ENCODE peak calls at places on chromosome 18, in seven cellular contexts. J is tibial artery; C is HCT116; P is sigmoid colon; G is thyroid gland; A is endodermal cell; Q is CD8-positive, alpha-beta T cell. Y is an unnamed sample.

GRCh38 chr18:7566587-7567486 is at the start of gene PTPRM:
- DNase-seq in J (peak; percentile 97), C (peak; percentile 1), P (peak; percentile 97), G (peak; percentile 88), A (peak; percentile 89), Q (peak; percentile 49), Y (peak; percentile 83)

GRCh38 chr18:57743008-57743407 is 60.1 kb downstream of the ATP8B1 start:
- DNase-seq in J (no peak), C (no peak), P (no peak), G (no peak), A (no peak), Q (no peak), Y (peak; percentile 93)

GRCh38 chr18:28439870-28440269 is 262.9 kb upstream of the CDH2 start:
- DNase-seq in J (no peak), C (no peak), P (no peak), G (no peak), A (no peak), Q (no peak), Y (peak; percentile 36)

GRCh38 chr18:7000484-7001096 is 117.0 kb downstream of the LAMA1 start:
- DNase-seq in J (no peak), C (no peak), P (no peak), G (no peak), A (no peak), Q (no peak), Y (peak; percentile 40)

GRCh38 chr18:8800445-8800844 is 95.1 kb downstream of the MTCL1 start:
- DNase-seq in J (no peak), C (peak; percentile 73), P (no peak), G (no peak), A (peak; percentile 88), Q (no peak), Y (peak; percentile 100)

GRCh38 chr18:79569720-79570119 is 109.9 kb upstream of the CTDP1 start:
- DNase-seq in J (peak; percentile 17), C (no peak), P (peak; percentile 48), G (peak; percentile 1), A (peak; percentile 50), Q (no peak), Y (no peak)

GRCh38 chr18:72544092-72544886 is at the start of gene CBLN2:
- DNase-seq in J (no peak), C (no peak), P (no peak), G (peak; percentile 17), A (peak; percentile 93), Q (no peak), Y (peak; percentile 30)

GRCh38 chr18:22378672-22379282 is 38.9 kb downstream of the CTAGE1 start:
- DNase-seq in J (no peak), C (peak; percentile 39), P (no peak), G (peak; percentile 64), A (peak; percentile 73), Q (peak; percentile 56), Y (peak; percentile 27)

GRCh38 chr18:74388227-74388626 is 68.9 kb downstream of the DIPK1C start:
- DNase-seq in J (no peak), C (no peak), P (no peak), G (no peak), A (no peak), Q (no peak), Y (no peak)

GRCh38 chr18:56127322-56128099 is 510.9 kb downstream of the TXNL1 start:
- DNase-seq in J (no peak), C (no peak), P (no peak), G (no peak), A (no peak), Q (no peak), Y (peak; percentile 69)

GRCh38 chr18:66571845-66572244 is 32.0 kb downstream of the CDH19 start:
- DNase-seq in J (no peak), C (no peak), P (no peak), G (no peak), A (no peak), Q (no peak), Y (no peak)

GRCh38 chr18:46335551-46336059 is 231.4 kb downstream of the HAUS1 start:
- DNase-seq in J (peak; percentile 38), C (no peak), P (peak; percentile 58), G (no peak), A (peak; percentile 88), Q (no peak), Y (no peak)

GRCh38 chr18:74376523-74376922 is 60.9 kb downstream of the C18orf63 start:
- DNase-seq in J (no peak), C (no peak), P (no peak), G (no peak), A (peak; percentile 14), Q (no peak), Y (no peak)

GRCh38 chr18:26655614-26656400 is 107.5 kb upstream of the KCTD1 start:
- DNase-seq in J (peak; percentile 74), C (no peak), P (peak; percentile 79), G (peak; percentile 73), A (peak; percentile 89), Q (no peak), Y (peak; percentile 21)

GRCh38 chr18:10559566-10560456 is 34.0 kb downstream of the NAPG start:
- DNase-seq in J (no peak), C (no peak), P (peak; percentile 69), G (peak; percentile 41), A (peak; percentile 53), Q (no peak), Y (no peak)

GRCh38 chr18:74139888-74140287 is 7.7 kb downstream of the FBXO15 start:
- DNase-seq in J (no peak), C (no peak), P (no peak), G (no peak), A (no peak), Q (no peak), Y (peak; percentile 34)

GRCh38 chr18:58456625-58457024 is 172.3 kb downstream of the ALPK2 start:
- DNase-seq in J (no peak), C (no peak), P (no peak), G (no peak), A (no peak), Q (no peak), Y (no peak)

GRCh38 chr18:50056185-50056584 is 138.8 kb downstream of the MYO5B start:
- DNase-seq in J (no peak), C (no peak), P (no peak), G (no peak), A (no peak), Q (no peak), Y (no peak)

GRCh38 chr18:79395761-79396404 is at the start of gene NFATC1:
- DNase-seq in J (peak; percentile 95), C (no peak), P (peak; percentile 95), G (peak; percentile 72), A (peak; percentile 93), Q (no peak), Y (peak; percentile 77)

GRCh38 chr18:78526275-78526674 is 453.3 kb upstream of the SALL3 start:
- DNase-seq in J (no peak), C (no peak), P (no peak), G (no peak), A (peak; percentile 18), Q (no peak), Y (no peak)

GRCh38 chr18:28108254-28108653 is 68.7 kb downstream of the CDH2 start:
- DNase-seq in J (no peak), C (no peak), P (no peak), G (no peak), A (no peak), Q (no peak), Y (no peak)

GRCh38 chr18:24095976-24096375 is 42.9 kb upstream of the CABYR start:
- DNase-seq in J (no peak), C (no peak), P (no peak), G (no peak), A (no peak), Q (no peak), Y (peak; percentile 64)

GRCh38 chr18:3747176-3747973 is 297.4 kb downstream of the TGIF1 start:
- DNase-seq in J (no peak), C (no peak), P (no peak), G (no peak), A (no peak), Q (no peak), Y (no peak)
- H3K4me3 ChIP-seq in J (no peak overlapping the region), C (no peak overlapping the region), P (no peak overlapping the region), G (no peak overlapping the region), A (no peak overlapping the region), Q (no peak overlapping the region), Y (no peak overlapping the region)

DNA sequence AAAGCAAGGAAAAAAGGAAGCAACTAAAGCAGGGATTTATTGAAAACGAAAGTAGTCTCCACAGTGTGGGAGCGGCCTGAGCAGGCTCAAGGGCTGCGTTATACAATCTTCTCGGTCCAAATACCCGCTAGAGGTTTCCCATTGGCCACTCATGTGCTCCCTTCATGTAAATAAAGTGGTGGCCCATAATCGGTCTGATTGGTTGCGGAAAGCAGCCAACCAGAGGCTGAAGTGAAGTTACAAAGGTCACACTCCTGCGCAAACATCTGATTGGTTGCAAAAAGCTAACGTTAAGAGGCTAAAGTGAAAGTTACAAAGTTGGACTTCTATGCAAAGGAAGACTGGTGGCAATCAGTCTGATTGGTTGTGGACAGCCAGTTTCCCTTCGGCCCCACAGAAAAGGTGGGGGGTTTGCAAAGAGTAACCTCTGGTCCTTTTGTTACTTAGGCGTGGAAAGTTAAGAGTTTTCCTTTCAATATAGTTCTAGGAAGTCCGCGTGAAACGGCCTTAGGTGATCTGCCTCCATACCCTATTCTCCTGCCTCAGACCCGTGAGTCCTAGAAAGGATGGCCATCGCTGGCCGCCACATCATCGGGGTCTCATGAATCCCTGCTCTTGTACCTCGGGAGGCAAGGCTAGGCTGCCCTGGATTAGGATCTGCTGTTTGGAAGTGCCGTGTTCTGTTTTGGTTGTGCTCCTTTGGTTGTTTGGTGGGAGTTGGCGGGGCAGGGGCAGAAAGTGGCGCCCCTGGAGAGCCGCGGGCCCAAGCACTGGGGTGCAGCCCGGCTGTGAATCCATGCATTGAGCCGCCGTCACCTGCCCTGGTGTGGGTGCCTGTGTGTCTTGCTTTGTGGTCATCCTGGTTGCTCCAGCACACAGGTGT is 80.4 kb upstream of the LDLRAD4 start:
- DNase-seq in J (peak; percentile 75), C (no peak), P (peak; percentile 89), G (peak; percentile 42), A (no peak), Q (peak; percentile 75), Y (peak; percentile 53)
- H3K4me3 ChIP-seq in J (peak overlapping the region; percentile 50), C (no peak overlapping the region), P (peak overlapping the region; percentile 47), G (no peak overlapping the region), A (no peak overlapping the region), Q (peak overlapping the region; percentile 98), Y (peak overlapping the region; percentile 62)

GRCh38 chr18:12254820-12255511 is 805 bp downstream of the CIDEA start:
- DNase-seq in J (no peak), C (no peak), P (no peak), G (no peak), A (peak; percentile 59), Q (no peak), Y (no peak)
- H3K4me3 ChIP-seq in J (no peak overlapping the region), C (no peak overlapping the region), P (no peak overlapping the region), G (no peak overlapping the region), A (peak overlapping the region; percentile 59), Q (no peak overlapping the region), Y (no peak overlapping the region)

DNA sequence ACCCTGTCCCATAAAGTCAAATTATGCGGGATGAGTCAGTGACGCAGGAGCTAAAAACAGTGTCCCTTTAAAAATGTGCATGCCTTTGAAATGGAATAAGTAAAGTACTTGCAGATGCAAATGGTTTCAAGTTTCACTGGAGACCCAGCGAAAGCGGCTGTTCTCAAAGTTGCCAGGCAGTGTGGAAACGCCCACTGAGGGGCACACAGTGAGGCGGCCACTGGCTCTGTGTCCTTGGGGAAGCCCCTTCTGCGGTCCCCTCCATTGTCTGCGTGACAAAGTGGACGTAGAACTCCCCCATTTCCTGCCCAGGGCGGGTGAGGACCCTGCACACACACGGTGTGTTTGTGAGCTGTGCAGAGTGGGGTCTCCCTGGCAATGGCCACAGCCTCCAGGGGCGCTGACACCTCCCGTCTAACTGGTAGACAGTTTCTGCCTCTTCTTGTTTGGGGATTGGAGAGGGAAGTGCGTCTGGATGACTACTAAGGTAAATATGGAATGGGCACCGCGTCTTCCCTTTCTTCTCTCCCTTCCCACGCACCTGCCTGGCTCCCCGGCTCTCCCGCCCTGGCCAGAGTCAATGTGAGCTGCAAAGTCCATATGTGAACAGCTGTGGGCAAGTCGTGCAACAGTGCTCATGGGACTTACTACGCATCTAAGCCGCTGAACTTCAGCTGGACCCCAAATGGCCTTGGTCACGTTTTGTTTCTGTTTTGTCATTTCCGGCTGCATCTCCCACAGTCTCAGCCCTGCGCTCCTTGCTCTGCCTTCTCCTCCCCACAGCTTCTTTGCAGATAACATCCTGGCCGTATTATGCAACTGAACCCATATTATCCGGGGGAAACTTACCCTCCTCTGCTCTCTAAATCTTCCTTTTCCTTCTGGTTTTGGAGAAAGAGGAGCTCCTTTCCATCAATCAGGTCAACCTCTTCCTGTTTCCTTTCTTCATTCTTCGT is 33.7 kb upstream of the ZNF516 start:
- DNase-seq in J (no peak), C (no peak), P (peak; percentile 82), G (peak; percentile 49), A (peak; percentile 64), Q (no peak), Y (peak; percentile 67)
- H3K4me3 ChIP-seq in J (peak overlapping the region; percentile 40), C (no peak overlapping the region), P (peak overlapping the region; percentile 5), G (no peak overlapping the region), A (no peak overlapping the region), Q (peak overlapping the region; percentile 46), Y (peak overlapping the region; percentile 64)